ENCODE peak calls at places on chromosome 14, in six cellular contexts. N, K, V, F, X and J are unnamed samples.
A peak's percentile ranks its signal among the peaks of the same experiment; 100 is the strongest.

GRCh38 chr14:22418631-22419030 is 170.4 kb downstream of the DAD1 start:
- DNase-seq in N (no peak), K (no peak), V (no peak), F (no peak), X (no peak), J (no peak)

GRCh38 chr14:95389471-95390011 is 69.8 kb upstream of the CLMN start:
- DNase-seq in N (no peak), K (no peak), V (no peak), F (no peak), X (no peak), J (peak; percentile 13)

GRCh38 chr14:53516261-53516774 is 363.2 kb upstream of the DDHD1 start:
- DNase-seq in N (no peak), K (peak; percentile 87), V (peak; percentile 96), F (no peak), X (no peak), J (no peak)

GRCh38 chr14:21924479-21924878 is 250.9 kb upstream of the OR4E1 start:
- DNase-seq in N (peak; percentile 46), K (no peak), V (no peak), F (no peak), X (peak; percentile 10), J (peak; percentile 58)

GRCh38 chr14:64364907-64365306 is 23.2 kb upstream of the MTHFD1 start:
- DNase-seq in N (no peak), K (peak; percentile 63), V (peak; percentile 68), F (no peak), X (no peak), J (no peak)

GRCh38 chr14:106294324-106294723 is 767.9 kb downstream of the TMEM121 start:
- DNase-seq in N (no peak), K (no peak), V (no peak), F (no peak), X (no peak), J (no peak)

GRCh38 chr14:101102875-101103274 is 199.4 kb upstream of the RTL1 start:
- DNase-seq in N (peak; percentile 32), K (no peak), V (no peak), F (no peak), X (no peak), J (peak; percentile 54)

GRCh38 chr14:100246809-100247428 is 8.0 kb downstream of the YY1 start:
- DNase-seq in N (peak; percentile 34), K (peak; percentile 43), V (peak; percentile 47), F (peak; percentile 28), X (peak; percentile 69), J (peak; percentile 49)

GRCh38 chr14:90061849-90062794 is at the start of gene KCNK13:
- DNase-seq in N (peak; percentile 46), K (no peak), V (no peak), F (no peak), X (peak; percentile 67), J (peak; percentile 81)

GRCh38 chr14:32224731-32225377 is 21.8 kb upstream of the RNU6-8 start:
- DNase-seq in N (no peak), K (peak; percentile 55), V (peak; percentile 54), F (no peak), X (peak; percentile 47), J (peak; percentile 65)

DNA sequence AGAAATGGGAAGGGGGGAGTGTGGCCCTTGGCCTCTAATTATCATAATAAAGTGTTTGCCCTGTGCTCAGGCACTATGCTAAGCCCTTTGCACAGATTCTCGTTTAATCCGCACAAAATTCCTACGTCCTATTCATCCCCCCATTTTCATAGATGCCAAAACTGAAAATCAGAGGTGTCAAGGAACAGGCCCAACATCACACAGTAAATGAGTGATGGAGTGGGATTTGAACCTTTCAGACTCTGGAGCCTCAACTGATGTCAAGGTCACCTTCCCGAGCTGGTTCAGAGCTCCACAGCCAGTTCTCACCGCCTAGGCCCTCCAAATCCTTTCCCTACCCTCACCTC is 80.7 kb downstream of the IRF2BPL start:
- DNase-seq in N (no peak), K (no peak), V (no peak), F (no peak), X (no peak), J (no peak)
- H3K9ac ChIP-seq in N (no peak overlapping the region), K (no peak overlapping the region), V (peak overlapping the region; percentile 7), F (peak overlapping the region; percentile 22), X (no peak overlapping the region), J (no peak overlapping the region)

GRCh38 chr14:77032483-77032853 is 4.0 kb upstream of the IRF2BPL start:
- DNase-seq in N (no peak), K (no peak), V (no peak), F (no peak), X (no peak), J (no peak)
- H3K9ac ChIP-seq in N (peak overlapping the region; percentile 52), K (peak overlapping the region; percentile 77), V (peak overlapping the region; percentile 80), F (peak overlapping the region; percentile 76), X (no peak overlapping the region), J (peak overlapping the region; percentile 71)

GRCh38 chr14:97730706-97731105 is 933.5 kb downstream of the VRK1 start:
- DNase-seq in N (no peak), K (no peak), V (no peak), F (no peak), X (no peak), J (no peak)

GRCh38 chr14:97723321-97723720 is 926.1 kb downstream of the VRK1 start:
- DNase-seq in N (no peak), K (no peak), V (no peak), F (no peak), X (no peak), J (no peak)

GRCh38 chr14:97723834-97724770 is 926.9 kb downstream of the VRK1 start:
- DNase-seq in N (no peak), K (no peak), V (no peak), F (no peak), X (no peak), J (no peak)

GRCh38 chr14:97726661-97727060 is 929.5 kb downstream of the VRK1 start:
- DNase-seq in N (no peak), K (no peak), V (no peak), F (no peak), X (no peak), J (no peak)
- H3K9ac ChIP-seq in N (no peak overlapping the region), K (no peak overlapping the region), V (no peak overlapping the region), F (no peak overlapping the region), X (no peak overlapping the region), J (no peak overlapping the region)

GRCh38 chr14:69848903-69849391 is 30.3 kb upstream of the SMOC1 start:
- DNase-seq in N (no peak), K (no peak), V (no peak), F (no peak), X (no peak), J (no peak)
- H3K9ac ChIP-seq in N (no peak overlapping the region), K (no peak overlapping the region), V (no peak overlapping the region), F (no peak overlapping the region), X (no peak overlapping the region), J (no peak overlapping the region)

DNA sequence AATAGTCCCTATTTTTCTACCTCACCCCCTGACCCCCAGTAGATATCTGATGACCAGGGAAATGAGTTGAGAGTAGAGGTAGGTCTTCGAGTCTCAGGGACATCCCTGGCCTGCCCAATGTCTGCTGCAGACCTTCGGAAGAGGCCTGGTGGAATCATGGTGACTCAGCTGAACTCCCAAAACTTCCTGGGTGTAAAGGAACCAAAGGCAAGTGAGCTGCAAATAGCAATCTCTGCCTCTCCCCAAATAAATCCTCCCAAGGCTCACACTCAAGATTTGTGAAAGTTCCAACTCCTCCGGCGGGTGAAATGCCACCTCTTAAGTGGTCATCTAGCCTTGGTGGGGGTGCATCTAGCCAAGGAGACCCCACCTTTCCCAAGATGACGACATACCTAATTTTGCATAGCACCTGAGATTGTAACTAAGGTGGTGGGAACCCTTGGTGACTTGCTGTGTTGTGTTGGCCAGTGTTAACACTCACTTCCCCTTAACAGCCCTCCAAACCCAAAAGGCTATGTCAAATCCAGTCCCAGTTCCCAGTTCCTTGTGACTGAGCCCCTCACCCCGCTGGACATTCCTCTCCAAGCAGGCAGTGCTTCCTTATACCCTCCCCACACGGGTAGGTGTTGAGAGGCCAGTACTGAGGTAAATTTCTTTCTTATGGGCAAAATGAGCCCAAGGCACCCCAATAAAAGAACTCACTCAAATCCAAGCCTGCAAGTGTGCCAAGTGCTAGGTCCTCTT is 6.2 kb downstream of the ZFP36L1 start:
- DNase-seq in N (no peak), K (peak; percentile 72), V (peak; percentile 65), F (no peak), X (peak; percentile 26), J (peak; percentile 72)
- H3K9ac ChIP-seq in N (no peak overlapping the region), K (no peak overlapping the region), V (no peak overlapping the region), F (no peak overlapping the region), X (no peak overlapping the region), J (no peak overlapping the region)

DNA sequence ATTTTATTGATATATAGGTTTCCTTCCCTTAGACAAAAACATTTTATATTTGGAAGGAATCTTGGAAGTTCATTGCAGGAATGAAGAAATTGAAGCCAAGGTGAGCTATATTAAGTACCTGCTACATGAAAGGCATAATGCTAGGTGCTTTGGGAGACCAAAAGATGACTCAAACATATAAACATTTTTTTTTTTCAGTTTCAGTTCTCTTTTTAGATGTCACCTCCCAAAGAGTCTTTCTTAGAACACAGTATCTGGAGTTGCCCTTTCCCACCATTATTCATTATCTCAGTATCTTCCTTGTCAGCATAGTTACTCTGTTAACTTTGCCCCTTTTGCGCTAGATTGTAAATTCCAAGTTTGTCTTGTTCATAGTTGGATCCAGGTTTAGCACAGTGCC is 1.1 kb downstream of the LIN52 start:
- DNase-seq in N (no peak), K (no peak), V (no peak), F (no peak), X (no peak), J (no peak)
- H3K9ac ChIP-seq in N (peak overlapping the region; percentile 96), K (no peak overlapping the region), V (no peak overlapping the region), F (peak overlapping the region; percentile 87), X (peak overlapping the region; percentile 92), J (peak overlapping the region; percentile 91)

GRCh38 chr14:55609681-55610080 is 29.7 kb downstream of the KTN1 start:
- DNase-seq in N (no peak), K (peak; percentile 57), V (peak; percentile 61), F (no peak), X (peak; percentile 62), J (no peak)
- H3K9ac ChIP-seq in N (no peak overlapping the region), K (no peak overlapping the region), V (no peak overlapping the region), F (no peak overlapping the region), X (no peak overlapping the region), J (no peak overlapping the region)